ENCODE peak calls at places on chromosomes 5 and 9, in nine cellular contexts. V, U, G, D, Y, A, S, X and F are unnamed samples.

GRCh38 chr9:33136721-33137120 is 30.4 kb downstream of the B4GALT1 start:
- DNase-seq in V (no peak), U (no peak), G (no peak), D (no peak), Y (no peak), A (no peak), S (no peak), X (no peak), F (no peak)

GRCh38 chr9:81393985-81394811 is 295.1 kb downstream of the TLE1 start:
- DNase-seq in V (no peak), U (no peak), G (no peak), D (no peak), Y (no peak), A (no peak), S (no peak), X (no peak), F (no peak)

GRCh38 chr9:96604005-96604320 is 15.7 kb downstream of the CDC14B start:
- DNase-seq in V (no peak), U (no peak), G (no peak), D (no peak), Y (no peak), A (no peak), S (no peak), X (no peak), F (no peak)

GRCh38 chr9:116635908-116636307 is 51.2 kb upstream of the TRIM32 start:
- DNase-seq in V (no peak), U (no peak), G (no peak), D (no peak), Y (no peak), A (no peak), S (no peak), X (no peak), F (no peak)

GRCh38 chr9:114375386-114375785 is 12.4 kb downstream of the AKNA start:
- DNase-seq in V (no peak), U (no peak), G (no peak), D (no peak), Y (no peak), A (no peak), S (no peak), X (no peak), F (no peak)

GRCh38 chr9:16335788-16336580 is 534.5 kb downstream of the BNC2 start:
- DNase-seq in V (no peak), U (peak; percentile 22), G (peak; percentile 95), D (no peak), Y (peak; percentile 82), A (peak; percentile 28), S (no peak), X (no peak), F (peak; percentile 65)

GRCh38 chr5:97118623-97119022 is 23.8 kb downstream of the LIX1 start:
- DNase-seq in V (no peak), U (no peak), G (no peak), D (no peak), Y (no peak), A (no peak), S (no peak), X (no peak), F (no peak)

GRCh38 chr9:121463026-121463827 is 36.4 kb downstream of the GGTA1 start:
- DNase-seq in V (peak; percentile 82), U (peak; percentile 6), G (peak; percentile 24), D (peak; percentile 68), Y (peak; percentile 54), A (peak; percentile 62), S (peak; percentile 4), X (no peak), F (peak; percentile 44)

GRCh38 chr9:130331573-130331972 is 66.0 kb downstream of the HMCN2 start:
- DNase-seq in V (no peak), U (no peak), G (no peak), D (no peak), Y (no peak), A (no peak), S (no peak), X (no peak), F (no peak)

GRCh38 chr9:130330202-130330601 is 64.6 kb downstream of the HMCN2 start:
- DNase-seq in V (no peak), U (no peak), G (no peak), D (no peak), Y (no peak), A (no peak), S (no peak), X (no peak), F (no peak)

GRCh38 chr9:130331061-130331460 is 65.5 kb downstream of the HMCN2 start:
- DNase-seq in V (no peak), U (no peak), G (no peak), D (no peak), Y (no peak), A (no peak), S (no peak), X (no peak), F (no peak)

GRCh38 chr9:130333041-130334040 is 67.8 kb downstream of the HMCN2 start:
- DNase-seq in V (no peak), U (no peak), G (no peak), D (no peak), Y (no peak), A (peak; percentile 78), S (no peak), X (no peak), F (peak; percentile 29)

DNA sequence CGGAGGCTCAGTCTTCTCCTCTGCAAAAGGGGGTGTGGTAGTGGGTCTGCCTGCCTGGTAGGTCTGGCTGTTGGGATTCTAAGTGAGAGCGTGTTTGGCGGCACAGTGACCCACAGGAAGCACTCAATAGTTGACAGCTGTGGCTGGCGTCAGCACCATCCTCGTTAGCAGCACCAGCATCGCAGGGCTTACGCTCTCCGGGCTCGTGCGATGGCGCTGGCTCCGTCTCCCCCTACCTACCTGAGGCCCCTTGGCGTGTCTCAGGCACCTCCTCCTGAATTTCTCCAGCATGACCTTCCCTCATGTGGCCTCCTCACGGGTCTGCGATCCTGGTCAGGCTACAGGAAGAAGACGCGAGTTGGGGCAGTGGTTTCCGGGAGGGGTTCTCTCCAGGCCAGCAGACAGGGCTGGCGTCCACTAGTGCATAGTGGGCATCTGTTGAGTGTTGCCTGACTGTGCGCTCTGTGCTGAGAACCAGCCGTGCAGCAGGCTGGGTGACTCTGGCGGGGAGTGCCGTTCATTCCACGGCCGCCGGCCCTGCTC is 66.9 kb downstream of the HMCN2 start:
- DNase-seq in V (no peak), U (no peak), G (no peak), D (no peak), Y (no peak), A (no peak), S (no peak), X (no peak), F (no peak)
- TF ChIP-seq MAX in V (no peak), U (no peak), G (no peak), D (no peak), Y (no peak), A (no peak), S (no peak), X (no peak), F (no peak)

GRCh38 chr5:174190073-174190675 is 144.7 kb downstream of the NSG2 start:
- DNase-seq in V (no peak), U (no peak), G (no peak), D (no peak), Y (no peak), A (peak; percentile 75), S (no peak), X (no peak), F (no peak)

GRCh38 chr5:174191076-174191475 is 145.6 kb downstream of the NSG2 start:
- DNase-seq in V (no peak), U (no peak), G (no peak), D (no peak), Y (no peak), A (no peak), S (no peak), X (no peak), F (no peak)

GRCh38 chr5:174192103-174192655 is 146.7 kb downstream of the NSG2 start:
- DNase-seq in V (no peak), U (no peak), G (no peak), D (no peak), Y (no peak), A (no peak), S (no peak), X (no peak), F (no peak)

GRCh38 chr5:174195517-174195916 is 150.0 kb downstream of the NSG2 start:
- DNase-seq in V (no peak), U (no peak), G (no peak), D (no peak), Y (no peak), A (peak; percentile 58), S (no peak), X (no peak), F (no peak)

DNA sequence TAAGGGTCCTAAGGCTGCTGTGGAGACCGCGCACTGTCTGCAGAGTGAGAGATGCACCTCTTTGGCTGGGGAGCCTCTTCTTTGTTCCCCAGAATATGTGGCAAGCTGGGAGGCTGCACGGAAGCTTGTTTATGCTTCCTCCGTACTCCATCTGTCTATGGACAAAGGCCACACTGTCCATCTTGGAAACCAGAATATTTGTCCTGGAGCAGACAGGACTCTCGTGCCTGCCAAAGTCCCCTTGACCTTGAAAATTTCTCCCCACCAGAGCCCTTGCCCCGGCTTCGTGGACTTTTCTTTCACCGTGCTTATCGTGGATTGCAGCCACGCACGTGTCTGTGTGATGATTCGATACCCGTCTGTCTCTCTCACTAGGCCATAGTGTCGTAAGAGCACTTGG is 147.4 kb downstream of the NSG2 start:
- DNase-seq in V (no peak), U (no peak), G (no peak), D (no peak), Y (no peak), A (no peak), S (no peak), X (no peak), F (no peak)
- TF ChIP-seq MAX in V (no peak), U (no peak), G (no peak), D (no peak), Y (no peak), A (no peak), S (no peak), X (no peak), F (no peak)

DNA sequence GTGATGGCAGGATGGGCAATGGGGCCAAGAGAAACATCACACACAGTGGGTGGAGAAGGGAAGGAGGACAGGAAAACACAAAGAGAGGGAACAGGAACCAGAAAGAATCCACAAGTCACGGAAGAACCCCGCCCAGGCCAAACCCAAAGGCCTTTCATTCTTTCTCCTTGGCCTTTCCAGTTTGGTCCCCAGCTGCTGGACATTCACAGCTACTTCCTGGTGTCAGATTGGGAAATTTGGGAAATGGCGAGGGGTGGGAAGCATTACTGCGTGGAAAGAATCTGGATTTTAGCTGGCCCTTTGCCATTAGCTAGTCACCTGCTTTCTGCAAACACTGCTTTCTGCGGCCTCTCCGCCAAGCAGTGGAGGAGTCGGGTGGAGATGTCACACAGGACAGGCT is 82.5 kb downstream of the GLDC start:
- DNase-seq in V (no peak), U (no peak), G (no peak), D (no peak), Y (peak; percentile 35), A (no peak), S (no peak), X (no peak), F (no peak)
- TF ChIP-seq MAX in V (no peak), U (no peak), G (no peak), D (no peak), Y (no peak), A (no peak), S (no peak), X (no peak), F (no peak)

DNA sequence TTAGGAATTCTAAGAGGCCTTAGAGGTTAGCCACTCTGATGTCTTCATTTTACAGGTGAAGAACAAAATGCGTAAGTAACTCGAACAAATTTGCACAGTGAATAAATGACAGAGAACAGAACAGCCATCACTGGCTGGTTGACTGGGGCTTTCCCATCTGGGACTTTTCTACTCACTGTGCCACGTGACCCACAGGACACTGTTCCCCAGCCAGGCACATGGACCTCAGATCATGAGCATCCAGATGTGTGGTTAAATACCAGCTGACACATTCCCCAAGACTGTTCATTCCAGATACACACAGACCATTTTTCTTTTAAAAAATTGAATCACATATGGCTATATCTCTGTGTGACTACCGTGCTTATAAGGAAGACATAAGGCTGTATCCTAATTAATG is 25.8 kb upstream of the MED10 start:
- DNase-seq in V (no peak), U (no peak), G (no peak), D (no peak), Y (no peak), A (no peak), S (no peak), X (peak; percentile 8), F (no peak)
- TF ChIP-seq MAX in V (no peak), U (no peak), G (no peak), D (no peak), Y (no peak), A (no peak), S (no peak), X (no peak), F (no peak)